ENCODE peak calls at places on chromosomes 4 and X, in four cellular contexts. Y is HCT116, A is GM12892, Z is HepG2. X is an unnamed sample.
A peak's percentile ranks its signal among the peaks of the same experiment; 100 is the strongest.

GRCh38 chr4:54423066-54423465 is 194.0 kb downstream of the PDGFRA start:
- DNase-seq in Y (no peak), A (no peak), Z (no peak), X (no peak)

GRCh38 chr4:186946682-186947294 is 223.1 kb upstream of the FAT1 start:
- DNase-seq in Y (peak; percentile 79), A (no peak), Z (peak; percentile 78), X (peak; percentile 46)

GRCh38 chrX:35726176-35726575 is 72.0 kb upstream of the MAGEB16 start:
- DNase-seq in Z (no peak), A (no peak), Y (no peak), X (no peak)

GRCh38 chr4:109007976-109008375 is 245.1 kb upstream of the ETNPPL start:
- DNase-seq in A (no peak), Y (no peak), Z (no peak), X (no peak)

GRCh38 chr4:87030606-87031441 is 96.0 kb downstream of the AFF1 start:
- DNase-seq in Y (no peak), A (no peak), Z (no peak), X (peak; percentile 66)

GRCh38 chr4:2935762-2936743 is 27.2 kb downstream of the NOP14 start:
- DNase-seq in Y (peak; percentile 69), Z (no peak), A (no peak), X (no peak)

GRCh38 chr4:7753271-7753670 is 186.4 kb downstream of the AFAP1 start:
- DNase-seq in Y (no peak), Z (no peak), A (no peak), X (no peak)

GRCh38 chr4:85448880-85449763 is 25.8 kb upstream of the ARHGAP24 start:
- DNase-seq in A (no peak), Y (no peak), Z (no peak), X (peak; percentile 19)

GRCh38 chr4:57410331-57411052 is 300.3 kb upstream of the IGFBP7 start:
- DNase-seq in Z (no peak), Y (no peak), A (no peak), X (no peak)

GRCh38 chrX:12007881-12008280 is 130.4 kb upstream of the FRMPD4 start:
- DNase-seq in Y (peak; percentile 4), Z (no peak), A (no peak), X (no peak)

GRCh38 chr4:647481-647880 is 22.1 kb downstream of the PDE6B start:
- DNase-seq in Y (no peak), Z (no peak), A (no peak), X (no peak)

GRCh38 chrX:54074826-54075225 is 30.6 kb upstream of the PHF8 start:
- DNase-seq in Z (no peak), Y (no peak), A (no peak), X (no peak)

GRCh38 chr4:683982-684571 is 4.9 kb downstream of the SLC49A3 start:
- DNase-seq in Y (peak; percentile 51), Z (peak; percentile 63), A (no peak), X (peak; percentile 90)

GRCh38 chrX:19791562-19791961 is 95.8 kb downstream of the SH3KBP1 start:
- DNase-seq in Y (no peak), Z (no peak), A (no peak), X (no peak)

GRCh38 chr4:121003863-121004262 is 68.5 kb downstream of the NDNF start:
- DNase-seq in A (no peak), Z (no peak), Y (no peak), X (no peak)

GRCh38 chr4:7967501-7968261 is 28.0 kb upstream of the AFAP1 start:
- DNase-seq in Y (no peak), Z (no peak), A (no peak), X (no peak)

GRCh38 chr4:6506616-6507140 is 34.3 kb upstream of the PPP2R2C start:
- DNase-seq in A (no peak), Z (no peak), Y (no peak), X (no peak)

GRCh38 chrX:105323951-105324350 is 103.5 kb upstream of the TEX13A start:
- DNase-seq in A (no peak), Y (no peak), Z (no peak), X (no peak)

GRCh38 chrX:30577362-30577961 is at the start of gene TASL:
- DNase-seq in Z (no peak), Y (no peak), A (peak; percentile 13), X (no peak)

GRCh38 chrX:132171478-132171877 is 43.7 kb upstream of the FRMD7 start:
- DNase-seq in Y (no peak), Z (peak; percentile 33), A (no peak), X (no peak)

GRCh38 chrX:35380808-35381700 is 417.1 kb upstream of the MAGEB16 start:
- DNase-seq in Y (no peak), A (no peak), Z (peak; percentile 0), X (peak; percentile 16)

GRCh38 chrX:131746491-131746968 is 202.7 kb downstream of the OR13H1 start:
- DNase-seq in Y (peak; percentile 2), Z (no peak), A (no peak), X (peak; percentile 62)

DNA sequence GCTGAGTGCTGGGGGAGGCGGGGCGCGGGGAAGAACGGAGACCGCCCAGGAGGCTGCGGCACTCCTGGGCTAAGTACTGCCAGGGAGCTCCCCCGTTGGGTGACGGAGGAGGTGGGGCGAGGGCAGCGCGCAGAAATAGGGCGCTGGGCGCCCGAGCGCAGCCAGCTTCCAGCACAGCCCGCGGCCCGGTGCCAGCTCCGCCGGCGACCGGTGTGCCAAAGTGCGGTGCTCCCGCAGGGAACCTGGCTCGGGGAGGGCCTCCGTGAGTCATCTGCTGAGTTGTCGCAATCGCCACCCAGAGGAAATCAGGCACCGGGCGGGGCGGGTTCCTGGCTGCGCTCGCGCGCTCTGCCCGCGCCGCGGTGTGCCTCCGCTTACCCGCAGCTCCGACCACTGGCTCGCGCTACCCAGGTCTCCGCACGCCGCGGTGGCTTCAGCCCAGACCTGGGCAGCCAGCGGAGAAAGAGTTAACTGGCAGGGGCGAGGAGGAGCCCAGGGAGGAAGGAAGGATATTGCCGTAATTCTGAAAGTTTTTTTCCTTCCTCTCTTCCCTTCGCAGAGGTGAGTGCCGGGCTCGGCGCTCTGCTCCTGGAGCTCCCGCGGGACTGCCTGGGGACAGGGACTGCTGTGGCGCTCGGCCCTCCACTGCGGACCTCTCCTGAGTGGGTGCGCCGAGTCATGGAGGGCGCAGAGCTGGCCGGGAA is at the start of gene GPAT3:
- DNase-seq in Y (peak; percentile 75), Z (peak; percentile 64), A (peak; percentile 50), X (peak; percentile 22)
- TF ChIP-seq POLR2AphosphoS5 in Y (peak; percentile 81), Z (no peak), A (no peak), X (no peak)

GRCh38 chr4:175252642-175253041 is 334.5 kb downstream of the ADAM29 start:
- DNase-seq in Y (no peak), Z (no peak), A (no peak), X (no peak)
- TF ChIP-seq POLR2AphosphoS5 in Y (no peak), Z (no peak), A (no peak), X (no peak)

DNA sequence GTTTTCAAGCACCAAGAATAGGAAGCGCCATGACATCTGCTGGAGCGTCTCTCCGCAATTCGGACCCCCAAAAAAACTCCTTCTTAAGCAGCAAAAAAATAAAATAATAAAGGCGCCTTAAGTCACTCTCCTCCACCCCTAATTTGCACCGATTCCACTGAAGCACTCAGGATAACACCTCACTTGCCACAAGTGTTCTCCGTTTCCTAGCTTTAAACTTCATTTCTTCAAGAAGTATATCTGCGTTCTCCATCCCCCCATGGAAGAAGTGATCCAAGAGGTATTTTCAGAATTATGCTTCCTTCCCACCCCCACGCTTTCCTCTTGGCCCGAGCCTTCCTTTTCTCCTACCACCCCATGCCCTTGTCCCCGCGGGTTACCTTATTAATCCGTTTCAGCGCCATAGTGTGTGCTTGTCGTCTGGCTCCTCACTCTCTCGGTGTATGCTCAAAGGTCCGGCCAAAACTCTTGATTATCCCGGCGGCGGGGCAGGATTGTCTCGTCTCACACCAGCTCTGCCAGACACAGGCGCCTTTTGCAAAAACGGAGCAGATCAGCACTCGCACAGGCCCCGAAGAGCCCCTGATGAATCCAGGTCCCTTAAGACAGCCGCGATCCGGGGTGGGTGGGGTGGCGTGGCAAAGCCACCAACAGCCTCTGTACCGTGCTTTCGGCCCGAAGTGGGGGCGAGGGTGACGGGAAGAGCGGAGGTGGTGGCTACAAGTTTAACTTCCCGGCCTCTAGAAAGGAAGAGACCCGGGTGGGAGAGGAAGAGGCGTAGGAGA is 1.1 kb downstream of the UBE2D3 start:
- DNase-seq in Z (no peak), Y (no peak), A (no peak), X (no peak)
- TF ChIP-seq POLR2AphosphoS5 in Z (no peak), Y (no peak), A (no peak), X (no peak)

GRCh38 chr4:10011885-10012284 is 9.4 kb downstream of the SLC2A9 start:
- DNase-seq in A (no peak), Y (no peak), Z (no peak), X (no peak)
- TF ChIP-seq POLR2AphosphoS5 in A (no peak), Y (no peak), Z (no peak), X (no peak)

GRCh38 chr4:177012918-177013545 is 220.3 kb upstream of the VEGFC start:
- DNase-seq in Z (no peak), Y (no peak), A (no peak), X (no peak)
- TF ChIP-seq POLR2AphosphoS5 in Z (no peak), Y (no peak), A (no peak), X (no peak)

GRCh38 chr4:153294631-153295030 is 49.9 kb upstream of the MND1 start:
- DNase-seq in A (no peak), Z (no peak), Y (no peak), X (no peak)
- TF ChIP-seq POLR2AphosphoS5 in A (no peak), Z (no peak), Y (no peak), X (no peak)

GRCh38 chrX:40109288-40110008 is 11.7 kb upstream of the BCOR start:
- DNase-seq in A (no peak), Y (no peak), Z (peak; percentile 49), X (peak; percentile 68)

GRCh38 chrX:40112996-40113395 is 15.2 kb upstream of the BCOR start:
- DNase-seq in Y (no peak), Z (no peak), A (no peak), X (no peak)

GRCh38 chrX:40108959-40109287 is 11.2 kb upstream of the BCOR start:
- DNase-seq in A (peak; percentile 46), Y (no peak), Z (no peak), X (peak; percentile 82)

GRCh38 chrX:40108084-40108958 is 10.6 kb upstream of the BCOR start:
- DNase-seq in Z (peak; percentile 74), Y (no peak), A (no peak), X (no peak)

GRCh38 chrX:40111868-40112267 is 14.1 kb upstream of the BCOR start:
- DNase-seq in Z (no peak), A (no peak), Y (no peak), X (no peak)
- TF ChIP-seq POLR2AphosphoS5 in Z (no peak), A (no peak), Y (no peak), X (no peak)